ENCODE peak calls at places on chromosomes 5 and 9, in nine cellular contexts. D, S, Z, F, B, H, M, U and J are unnamed samples.

GRCh38 chr5:29942089-29942488 is 1251.4 kb upstream of the CDH6 start:
- DNase-seq in M (peak; percentile 1), U (peak; percentile 0), B (no peak), Z (no peak), D (no peak), S (no peak), H (no peak), F (no peak), J (no peak)

GRCh38 chr5:135075621-135076585 is 41.9 kb upstream of the PITX1 start:
- DNase-seq in F (no peak), D (no peak), Z (no peak), H (no peak), U (peak; percentile 75), B (no peak), M (peak; percentile 4), S (no peak), J (no peak)

GRCh38 chr5:6712136-6712581 is 1.1 kb upstream of the TENT4A start:
- DNase-seq in F (peak; percentile 75), H (peak; percentile 60), Z (peak; percentile 75), B (peak; percentile 58), D (peak; percentile 60), M (peak; percentile 51), U (peak; percentile 87), S (peak; percentile 82), J (no peak)

GRCh38 chr9:134406366-134407122 is 80.3 kb downstream of the RXRA start:
- DNase-seq in B (peak; percentile 65), Z (no peak), H (no peak), U (no peak), D (peak; percentile 44), F (no peak), S (no peak), M (no peak), J (no peak)

GRCh38 chr5:155633338-155633957 is 619.9 kb downstream of the KIF4B start:
- DNase-seq in D (no peak), Z (no peak), H (no peak), B (no peak), S (no peak), F (no peak), U (no peak), M (no peak), J (no peak)

GRCh38 chr5:59587489-59588337 is 305.8 kb downstream of the PDE4D start:
- DNase-seq in Z (peak; percentile 80), H (peak; percentile 55), U (peak; percentile 87), B (peak; percentile 43), D (peak; percentile 67), S (no peak), F (peak; percentile 91), M (peak; percentile 74), J (peak; percentile 56)

GRCh38 chr9:129343697-129344375 is 165.8 kb upstream of the IER5L start:
- DNase-seq in S (no peak), M (no peak), Z (peak; percentile 82), F (no peak), U (no peak), D (no peak), H (no peak), B (peak; percentile 60), J (no peak)

GRCh38 chr5:138950411-138951011 is 75.4 kb upstream of the LRRTM2 start:
- DNase-seq in B (no peak), F (no peak), H (no peak), M (no peak), Z (no peak), D (no peak), S (no peak), U (no peak), J (no peak)

GRCh38 chr9:95753762-95754465 is 121.6 kb upstream of the ERCC6L2 start:
- DNase-seq in U (no peak), Z (no peak), M (no peak), B (peak; percentile 34), H (peak; percentile 20), D (no peak), S (no peak), F (no peak), J (no peak)

GRCh38 chr5:116858705-116859333 is 284.2 kb upstream of the SEMA6A start:
- DNase-seq in M (no peak), D (no peak), S (no peak), Z (no peak), U (no peak), F (no peak), H (no peak), B (no peak), J (no peak)

GRCh38 chr5:78509884-78510769 is 138.4 kb downstream of the LHFPL2 start:
- DNase-seq in M (no peak), B (peak; percentile 81), F (peak; percentile 70), S (peak; percentile 70), D (no peak), U (no peak), H (peak; percentile 60), Z (peak; percentile 61), J (no peak)

GRCh38 chr5:77073667-77074066 is 13.4 kb downstream of the ZBED3 start:
- DNase-seq in F (no peak), D (no peak), U (peak; percentile 67), S (no peak), Z (no peak), M (peak; percentile 43), B (no peak), H (no peak), J (no peak)

GRCh38 chr5:98519530-98519929 is 253.9 kb upstream of the RGMB start:
- DNase-seq in Z (no peak), F (no peak), M (no peak), S (no peak), B (no peak), U (peak; percentile 21), D (peak; percentile 43), H (no peak), J (no peak)

GRCh38 chr5:20678814-20679298 is 690.9 kb upstream of the CDH18 start:
- DNase-seq in S (no peak), U (peak; percentile 95), B (no peak), M (peak; percentile 60), F (no peak), D (peak; percentile 52), Z (peak; percentile 10), H (no peak), J (peak; percentile 22)

GRCh38 chr9:125189011-125189360 is 617 bp downstream of the PPP6C start:
- DNase-seq in B (no peak), H (peak; percentile 24), S (peak; percentile 34), M (no peak), U (no peak), Z (peak; percentile 43), F (peak; percentile 61), D (no peak), J (no peak)

GRCh38 chr5:54792611-54793404 is 192.6 kb downstream of the ESM1 start:
- DNase-seq in U (peak; percentile 29), S (no peak), H (peak; percentile 43), B (no peak), Z (no peak), M (no peak), D (peak; percentile 27), F (no peak), J (no peak)

GRCh38 chr5:111772456-111772855 is 15.5 kb upstream of the NREP start:
- DNase-seq in S (no peak), D (no peak), U (no peak), B (no peak), M (no peak), Z (peak; percentile 26), F (peak; percentile 63), H (no peak), J (no peak)

GRCh38 chr5:135551593-135552447 is 16.1 kb upstream of the NEUROG1 start:
- DNase-seq in Z (peak; percentile 86), S (peak; percentile 77), D (peak; percentile 71), F (peak; percentile 80), H (peak; percentile 71), U (peak; percentile 55), M (peak; percentile 68), B (peak; percentile 34), J (peak; percentile 58)

GRCh38 chr5:142000709-142001484 is 11.9 kb downstream of the GNPDA1 start:
- DNase-seq in B (no peak), M (no peak), D (no peak), S (no peak), Z (no peak), U (no peak), F (peak; percentile 61), H (peak; percentile 42), J (no peak)

GRCh38 chr5:54446169-54446786 is 9.2 kb upstream of the HSPB3 start:
- DNase-seq in M (no peak), B (no peak), Z (no peak), D (peak; percentile 70), F (no peak), S (no peak), U (no peak), H (no peak), J (no peak)

GRCh38 chr5:118692811-118693342 is 295.5 kb downstream of the DTWD2 start:
- DNase-seq in U (no peak), Z (peak; percentile 8), H (no peak), M (no peak), B (no peak), S (peak; percentile 81), D (no peak), F (peak; percentile 57), J (no peak)

GRCh38 chr9:13113751-13114150 is 165.7 kb downstream of the MPDZ start:
- DNase-seq in B (no peak), U (peak; percentile 22), H (no peak), Z (no peak), D (peak; percentile 45), S (no peak), F (no peak), M (peak; percentile 7), J (no peak)

GRCh38 chr5:6598351-6598900 is 34.4 kb downstream of the NSUN2 start:
- DNase-seq in H (no peak), U (peak; percentile 25), M (no peak), F (no peak), B (no peak), Z (no peak), D (peak; percentile 37), S (no peak), J (no peak)

GRCh38 chr9:21974542-21975409 is 19.4 kb downstream of the CDKN2A start:
- DNase-seq in M (peak; percentile 80), U (peak; percentile 75), Z (peak; percentile 50), B (no peak), S (peak; percentile 49), H (peak; percentile 51), D (peak; percentile 47), F (peak; percentile 88), J (no peak)
- H3K4me3 ChIP-seq in M (peak overlapping the region; percentile 60), U (peak overlapping the region; percentile 55), Z (peak overlapping the region; percentile 24), B (peak overlapping the region; percentile 48), S (peak overlapping the region; percentile 59), H (peak overlapping the region; percentile 31), D (peak overlapping the region; percentile 68), F (peak overlapping the region; percentile 45), J (peak overlapping the region; percentile 50)

GRCh38 chr5:158880514-158881001 is 219.2 kb downstream of the EBF1 start:
- DNase-seq in H (no peak), Z (no peak), D (no peak), U (no peak), S (peak; percentile 73), M (no peak), F (no peak), B (no peak), J (no peak)
- TF ChIP-seq CTCF in H (no peak), Z (no peak), D (peak; percentile 1), U (no peak), S (peak; percentile 15), M (no peak), F (no peak), B (peak; percentile 14), J (peak; percentile 32)

GRCh38 chr9:131523086-131523388 is 8.0 kb downstream of the UCK1 start:
- DNase-seq in B (no peak), Z (no peak), S (no peak), M (no peak), D (no peak), U (no peak), H (no peak), F (no peak), J (no peak)
- H3K4me3 ChIP-seq in B (no peak overlapping the region), Z (no peak overlapping the region), S (no peak overlapping the region), M (no peak overlapping the region), D (no peak overlapping the region), U (no peak overlapping the region), H (no peak overlapping the region), F (no peak overlapping the region), J (no peak overlapping the region)

GRCh38 chr5:86795659-86796058 is 177.9 kb downstream of the COX7C start:
- DNase-seq in H (no peak), Z (no peak), U (no peak), D (no peak), S (no peak), F (no peak), B (no peak), M (no peak), J (no peak)
- TF ChIP-seq CTCF in H (no peak), Z (no peak), U (no peak), D (no peak), S (no peak), F (no peak), B (no peak), M (no peak), J (no peak)